ENCODE peak calls at places on chromosomes 16 and 17, in eight cellular contexts. Q is fibroblast of lung, Y is MM.1S, V is GM23248, E is HCT116, I is GM12878, U is H1, N is neural progenitor cell. O is an unnamed sample.

GRCh38 chr17:1485748-1486376 is 6.6 kb downstream of the MYO1C start:
- DNase-seq in U (peak; percentile 65), N (peak; percentile 41), Q (peak; percentile 65), E (no peak), V (peak; percentile 86), Y (peak; percentile 30), I (no peak), O (no peak)

GRCh38 chr17:17587614-17588336 is 3.7 kb downstream of the PEMT start:
- DNase-seq in N (no peak), Y (no peak), Q (no peak), E (no peak), U (no peak), I (no peak), V (peak; percentile 44), O (no peak)

GRCh38 chr17:46159686-46160085 is 33.5 kb downstream of the KANSL1 start:
- DNase-seq in E (no peak), Q (peak; percentile 97), I (no peak), N (no peak), U (no peak), V (peak; percentile 87), Y (no peak), O (no peak)

GRCh38 chr16:78742501-78743283 is 643.2 kb downstream of the WWOX start:
- DNase-seq in N (no peak), I (peak; percentile 83), U (no peak), E (no peak), Y (peak; percentile 76), V (no peak), Q (peak; percentile 10), O (no peak)

GRCh38 chr17:3647769-3648540 is 11.4 kb downstream of the CTNS start:
- DNase-seq in V (peak; percentile 76), I (no peak), E (peak; percentile 7), N (peak; percentile 76), Q (peak; percentile 45), U (peak; percentile 69), Y (peak; percentile 34), O (no peak)

GRCh38 chr17:77503293-77503655 is 362.5 kb downstream of the SEC14L1 start:
- DNase-seq in Q (no peak), I (no peak), Y (no peak), E (no peak), N (no peak), V (no peak), U (no peak), O (no peak)

GRCh38 chr16:50195276-50195675 is 42.2 kb downstream of the TENT4B start:
- DNase-seq in Q (peak; percentile 69), Y (no peak), E (no peak), U (no peak), V (peak; percentile 68), N (no peak), I (no peak), O (no peak)

GRCh38 chr17:7631398-7632380 is 1.8 kb downstream of the SHBG start:
- DNase-seq in Q (no peak), I (no peak), U (no peak), V (no peak), N (no peak), E (no peak), Y (no peak), O (no peak)

GRCh38 chr17:74442670-74443515 is 11.0 kb downstream of the GPRC5C start:
- DNase-seq in V (peak; percentile 25), U (peak; percentile 69), N (peak; percentile 46), Q (no peak), I (no peak), E (peak; percentile 89), Y (no peak), O (no peak)

GRCh38 chr16:22372882-22373661 is 1.3 kb downstream of the CDR2 start:
- DNase-seq in N (peak; percentile 25), U (no peak), I (no peak), Y (peak; percentile 22), E (no peak), V (peak; percentile 55), Q (no peak), O (no peak)

GRCh38 chr17:79927136-79927661 is 88.0 kb upstream of the CBX4 start:
- DNase-seq in Y (no peak), Q (no peak), U (no peak), I (no peak), N (no peak), E (no peak), V (no peak), O (no peak)

GRCh38 chr17:13306310-13306962 is 288.6 kb upstream of the ELAC2 start:
- DNase-seq in U (peak; percentile 49), Q (peak; percentile 82), E (peak; percentile 81), V (peak; percentile 89), Y (no peak), N (peak; percentile 75), I (no peak), O (no peak)

GRCh38 chr17:6799738-6800137 is 23.7 kb downstream of the FBXO39 start:
- DNase-seq in I (no peak), U (no peak), V (no peak), Q (no peak), Y (no peak), E (no peak), N (no peak), O (no peak)

DNA sequence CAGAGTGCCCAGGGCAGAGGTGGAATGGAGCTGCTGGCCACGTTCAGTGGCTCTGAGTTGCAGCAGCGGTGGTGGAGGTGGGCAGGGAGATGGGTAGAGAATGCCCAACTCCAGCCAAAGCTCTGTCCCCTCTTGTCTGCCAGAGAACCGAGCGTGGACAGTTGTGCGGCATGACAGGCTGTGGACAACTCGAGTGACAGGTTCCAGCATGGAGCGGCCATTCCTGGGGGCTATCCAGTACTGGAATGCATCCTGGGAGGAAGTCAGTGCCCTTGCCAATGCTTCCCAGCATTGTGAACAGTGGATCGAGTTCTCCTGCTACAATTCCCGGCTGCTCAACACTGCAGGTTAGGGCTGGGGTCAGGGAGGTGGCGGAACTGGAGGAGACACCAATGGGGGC is 8.3 kb downstream of the CNTNAP1 start:
- DNase-seq in Q (no peak), I (no peak), Y (no peak), U (no peak), N (no peak), E (no peak), V (no peak), O (no peak)
- TF ChIP-seq EZH2 in Q (no peak), I (no peak), Y (no peak), U (no peak), N (no peak), E (no peak), V (no peak), O (no peak)

GRCh38 chr17:68289936-68290267 is 1.0 kb downstream of the SLC16A6 start:
- DNase-seq in I (no peak), U (no peak), Y (no peak), V (peak; percentile 20), N (no peak), Q (no peak), E (no peak), O (no peak)

GRCh38 chr17:68289473-68289872 is 1.5 kb downstream of the SLC16A6 start:
- DNase-seq in I (no peak), U (no peak), Q (no peak), E (no peak), V (peak; percentile 20), N (no peak), Y (no peak), O (no peak)

GRCh38 chr17:68288804-68289203 is 2.1 kb downstream of the SLC16A6 start:
- DNase-seq in E (no peak), I (no peak), Q (no peak), Y (no peak), V (no peak), N (peak; percentile 25), U (no peak), O (no peak)

GRCh38 chr17:68290955-68291835 is at the start of the genes ARSG and SLC16A6:
- DNase-seq in I (no peak), N (peak; percentile 91), Q (peak; percentile 56), U (peak; percentile 87), E (peak; percentile 54), Y (peak; percentile 87), V (peak; percentile 72), O (no peak)

GRCh38 chr17:68290268-68290954 is 516 bp downstream of the SLC16A6 start:
- DNase-seq in N (peak; percentile 58), I (no peak), V (peak; percentile 25), Y (peak; percentile 71), Q (no peak), U (peak; percentile 71), E (no peak), O (no peak)
- TF ChIP-seq EZH2 in N (peak; percentile 79), I (no peak), V (no peak), Y (no peak), Q (no peak), U (peak; percentile 47), E (no peak), O (no peak)

DNA sequence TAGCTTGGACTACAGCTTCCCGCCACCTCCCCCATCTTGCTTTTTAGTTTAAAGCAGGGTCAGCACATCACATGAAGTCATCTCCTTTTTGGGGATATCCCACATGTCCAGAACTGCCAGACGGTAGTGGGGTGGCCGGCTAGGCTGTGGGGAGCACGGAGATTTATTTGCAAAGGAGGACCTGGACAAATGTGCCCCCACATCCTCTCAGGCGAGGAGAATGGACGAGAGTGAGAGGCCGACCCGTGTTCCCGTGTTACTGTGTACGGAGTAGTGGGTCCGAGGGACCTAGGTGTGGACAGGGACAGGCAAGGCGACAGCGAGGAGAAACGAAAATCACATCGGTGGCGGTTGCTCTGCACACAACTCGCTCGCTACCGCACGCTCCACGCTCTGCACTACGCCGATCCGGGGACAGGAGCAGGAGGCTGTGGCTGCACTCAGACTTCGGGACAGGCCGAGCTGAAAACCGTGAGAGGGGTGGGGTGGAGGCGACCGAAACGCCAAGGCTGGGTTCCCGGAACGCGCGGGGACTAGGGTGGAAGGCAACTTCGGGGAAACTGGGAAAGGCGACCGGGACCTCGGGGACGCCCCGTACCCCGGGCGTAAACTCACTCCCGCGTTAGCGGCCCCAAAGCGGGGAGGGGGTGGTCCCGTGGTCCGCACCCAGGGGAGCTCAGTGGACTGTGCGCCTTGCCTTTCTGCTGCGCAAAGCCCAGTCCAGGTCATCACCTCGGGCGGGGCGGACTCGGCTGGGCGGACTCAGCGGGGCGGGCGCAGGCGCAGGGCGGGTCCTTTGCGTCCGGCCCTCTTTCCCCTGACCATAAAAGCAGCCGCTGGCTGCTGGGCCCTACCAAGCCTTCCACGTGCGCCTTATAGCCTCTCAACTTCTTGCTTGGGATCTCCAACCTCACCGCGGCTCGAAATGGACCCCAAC is at the start of gene MT1A:
- DNase-seq in V (peak; percentile 74), Q (peak; percentile 54), I (no peak), U (peak; percentile 81), E (no peak), Y (no peak), N (peak; percentile 80), O (no peak)
- TF ChIP-seq EZH2 in V (no peak), Q (no peak), I (no peak), U (peak; percentile 100), E (no peak), Y (no peak), N (peak; percentile 97), O (no peak)

DNA sequence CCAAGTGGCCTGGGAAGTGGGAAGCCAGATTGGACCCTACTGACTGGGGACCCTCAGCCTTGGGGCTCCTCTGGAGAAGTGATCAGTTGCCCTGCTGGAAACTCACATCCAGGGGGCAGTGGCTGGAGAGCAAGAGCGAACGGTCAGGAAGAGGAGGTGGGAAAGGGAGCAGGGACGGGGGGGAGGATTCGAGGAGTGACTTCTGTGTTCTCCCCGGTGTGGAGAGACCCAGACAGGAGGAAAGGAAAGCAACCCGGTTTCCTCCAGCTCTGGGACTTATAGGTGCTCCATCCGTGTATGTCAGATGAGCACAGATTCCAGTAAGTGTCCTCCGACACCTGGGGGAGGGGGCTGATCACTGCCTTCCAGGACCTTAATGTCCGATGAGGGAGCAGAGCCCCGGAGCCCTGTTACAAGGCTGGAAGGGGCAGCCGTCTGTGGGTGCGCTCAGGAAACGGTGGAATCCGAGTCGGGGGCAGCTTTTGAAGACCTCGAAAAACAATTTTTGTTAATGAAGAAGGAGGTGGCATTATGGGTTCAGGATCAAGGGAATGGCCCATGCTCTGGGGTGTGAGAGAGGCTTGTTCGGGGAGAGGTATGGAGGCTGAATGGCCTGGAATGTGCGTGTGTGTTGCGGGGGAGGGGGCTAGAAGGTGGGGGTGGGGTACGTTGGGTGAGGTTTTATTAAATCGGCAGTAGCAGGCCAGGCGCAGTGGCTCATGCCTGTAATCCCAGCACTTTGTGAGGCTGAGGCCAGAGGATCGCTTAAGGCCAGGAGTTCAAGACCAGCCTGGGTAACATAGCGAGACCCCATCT is 34.8 kb upstream of the NDRG4 start:
- DNase-seq in V (no peak), Q (peak; percentile 17), U (no peak), Y (no peak), N (peak; percentile 69), I (no peak), E (no peak), O (no peak)
- TF ChIP-seq EZH2 in V (no peak), Q (peak; percentile 96), U (peak; percentile 49), Y (no peak), N (peak; percentile 41), I (no peak), E (no peak), O (no peak)

O was measured in SK-N-MC.